ENCODE peak calls at places on chromosomes 13 and 19, in six cellular contexts. V is fibroblast of the aortic adventitia; M is NCI-H1436; L is upper lobe of right lung; N is Right ventricle myocardium superior; A is stimulated activated CD4-positive, alpha-beta T cell treated with anti-CD3 and anti-CD28 coated beads, Interleukin-1b, Interleukin-23, amount 100 ng/mL, for 1 hour. R is an unnamed sample.

GRCh38 chr13:21823949-21824348 is 153.1 kb downstream of the FGF9 start:
- DNase-seq in V (no peak), N (no peak), A (no peak), L (no peak), M (no peak), R (no peak)

GRCh38 chr13:23020246-23020843 is 160.4 kb upstream of the SGCG start:
- DNase-seq in L (no peak), M (no peak), A (no peak), V (peak; percentile 59), N (no peak), R (no peak)

GRCh38 chr19:7883105-7883504 is 5.2 kb upstream of the LRRC8E start:
- DNase-seq in A (no peak), V (no peak), M (no peak), L (no peak), N (no peak), R (no peak)

GRCh38 chr19:34310494-34310981 is 54.5 kb upstream of the GPI start:
- DNase-seq in N (no peak), A (no peak), V (no peak), M (no peak), L (no peak), R (no peak)

GRCh38 chr13:113184568-113185440 is 23.7 kb downstream of the PCID2 start:
- DNase-seq in N (no peak), A (no peak), L (no peak), M (no peak), V (no peak), R (peak; percentile 49)

GRCh38 chr13:111661776-111662175 is 341.3 kb downstream of the TEX29 start:
- DNase-seq in M (no peak), N (no peak), A (no peak), L (no peak), V (no peak), R (no peak)

GRCh38 chr19:17296976-17297375 is 6.2 kb downstream of the ABHD8 start:
- DNase-seq in V (no peak), N (no peak), A (no peak), M (no peak), L (no peak), R (no peak)

GRCh38 chr19:36528921-36529518 is 949 bp upstream of the ZNF260 start:
- DNase-seq in M (no peak), V (no peak), L (no peak), N (no peak), A (no peak), R (no peak)

GRCh38 chr19:17673937-17674799 is 14.0 kb downstream of the UNC13A start:
- DNase-seq in M (no peak), N (peak; percentile 31), L (no peak), A (no peak), V (no peak), R (no peak)

GRCh38 chr13:33140161-33140560 is 123.9 kb downstream of the KL start:
- DNase-seq in A (no peak), V (no peak), L (no peak), N (no peak), M (no peak), R (no peak)

GRCh38 chr13:44317752-44318550 is 55.7 kb upstream of the SERP2 start:
- DNase-seq in V (peak; percentile 80), M (peak; percentile 33), A (no peak), L (no peak), N (no peak), R (no peak)

GRCh38 chr13:112990783-112991182 is 21.8 kb downstream of the MCF2L start:
- DNase-seq in L (no peak), M (peak; percentile 84), V (no peak), A (no peak), N (no peak), R (no peak)

GRCh38 chr13:30859326-30859725 is 46.7 kb upstream of the MEDAG start:
- DNase-seq in A (no peak), M (no peak), L (no peak), N (no peak), V (no peak), R (no peak)

GRCh38 chr19:13029893-13030292 is 34.6 kb downstream of the NFIX start:
- DNase-seq in A (no peak), N (no peak), M (peak; percentile 20), V (peak; percentile 50), L (no peak), R (no peak)

R was measured in kidney.